ENCODE peak calls at places on chromosomes 6 and 20, in six cellular contexts. L is OCI-LY7, G is right cardiac atrium, O is keratinocyte, Q is heart left ventricle, Z is psoas muscle. D is an unnamed sample.

GRCh38 chr20:40359127-40359892 is 329.7 kb downstream of the MAFB start:
- DNase-seq in Z (no peak), O (no peak), L (no peak), Q (no peak), G (no peak), D (no peak)

GRCh38 chr6:105484238-105485161 is 81.6 kb upstream of the PREP start:
- DNase-seq in Q (no peak), O (no peak), L (peak; percentile 50), Z (no peak), G (no peak), D (no peak)

GRCh38 chr20:34709044-34709835 is 5.1 kb downstream of the TP53INP2 start:
- DNase-seq in G (peak; percentile 88), Z (peak; percentile 89), O (no peak), Q (peak; percentile 84), L (peak; percentile 66), D (peak; percentile 86)

GRCh38 chr6:126002755-126003390 is 16.5 kb downstream of the TRMT11 start:
- DNase-seq in G (no peak), O (no peak), Q (no peak), L (no peak), Z (no peak), D (no peak)

GRCh38 chr20:53954734-53955658 is 115.4 kb downstream of the BCAS1 start:
- DNase-seq in L (no peak), Q (no peak), O (no peak), Z (no peak), G (no peak), D (no peak)

GRCh38 chr6:109690373-109690739 is 646 bp downstream of the AK9 start:
- DNase-seq in Z (peak; percentile 75), L (peak; percentile 63), Q (peak; percentile 56), O (no peak), G (peak; percentile 40), D (peak; percentile 32)

GRCh38 chr6:98579089-98579488 is 255.3 kb upstream of the POU3F2 start:
- DNase-seq in Z (no peak), G (no peak), L (no peak), O (no peak), Q (no peak), D (no peak)

GRCh38 chr6:38522322-38522721 is 117.4 kb downstream of the BTBD9 start:
- DNase-seq in Q (no peak), O (no peak), L (no peak), G (no peak), Z (no peak), D (no peak)

GRCh38 chr6:135789375-135789774 is 62.1 kb upstream of the PDE7B start:
- DNase-seq in L (no peak), O (no peak), G (no peak), Q (no peak), Z (no peak), D (no peak)

GRCh38 chr20:34237942-34238341 is 3.3 kb upstream of the ASIP start:
- DNase-seq in Q (no peak), G (no peak), O (no peak), L (no peak), Z (no peak), D (no peak)

DNA sequence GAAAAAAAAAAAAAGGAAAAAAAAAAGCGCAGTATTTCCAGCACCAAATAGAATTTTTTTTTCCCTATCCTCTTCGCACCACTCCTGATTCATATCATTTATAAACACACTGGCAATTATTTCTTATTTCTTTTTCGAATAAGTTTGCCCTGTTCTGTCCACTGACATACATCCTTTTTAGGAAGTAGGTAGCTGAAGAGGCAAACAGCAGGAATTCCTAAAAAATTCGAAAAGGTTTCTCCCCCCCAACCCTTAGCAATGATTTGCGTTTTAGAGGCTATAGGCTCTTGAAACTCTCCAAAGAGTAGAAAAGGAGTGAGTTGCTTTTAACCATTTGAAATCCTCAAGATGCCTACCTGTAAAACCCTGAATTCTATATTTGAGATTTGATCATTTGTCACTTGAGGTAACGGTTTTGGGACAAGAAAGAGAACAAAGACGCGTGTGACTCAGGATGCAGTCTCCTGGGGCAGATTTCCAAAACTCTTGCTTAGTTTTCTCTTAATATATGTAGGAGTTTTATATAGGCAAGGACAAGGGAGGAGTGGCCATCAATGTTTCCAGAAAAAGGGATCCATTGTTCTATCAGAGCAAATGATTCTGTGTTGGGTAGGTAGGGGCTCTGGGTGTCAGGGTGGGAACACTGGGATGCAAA is 531 bp upstream of the CCN2 start:
- DNase-seq in Z (no peak), O (no peak), L (no peak), G (no peak), Q (no peak), D (no peak)
- H3K4me3 ChIP-seq in Z (peak overlapping the region; percentile 70), O (peak overlapping the region; percentile 83), L (no peak overlapping the region), G (peak overlapping the region; percentile 85), Q (peak overlapping the region; percentile 63), D (peak overlapping the region; percentile 75)

GRCh38 chr20:5090191-5090590 is 29.6 kb downstream of the PCNA start:
- DNase-seq in G (no peak), O (no peak), Q (no peak), Z (no peak), L (peak; percentile 60), D (no peak)

GRCh38 chr20:5088688-5089087 is 31.1 kb downstream of the PCNA start:
- DNase-seq in Q (no peak), Z (no peak), G (no peak), L (no peak), O (no peak), D (no peak)

GRCh38 chr20:5081196-5081595 is 38.6 kb downstream of the PCNA start:
- DNase-seq in Z (no peak), L (no peak), O (no peak), G (no peak), Q (no peak), D (no peak)

GRCh38 chr20:5080384-5080877 is 39.3 kb downstream of the PCNA start:
- DNase-seq in Z (peak; percentile 74), G (peak; percentile 78), L (peak; percentile 40), O (no peak), Q (peak; percentile 74), D (peak; percentile 28)

DNA sequence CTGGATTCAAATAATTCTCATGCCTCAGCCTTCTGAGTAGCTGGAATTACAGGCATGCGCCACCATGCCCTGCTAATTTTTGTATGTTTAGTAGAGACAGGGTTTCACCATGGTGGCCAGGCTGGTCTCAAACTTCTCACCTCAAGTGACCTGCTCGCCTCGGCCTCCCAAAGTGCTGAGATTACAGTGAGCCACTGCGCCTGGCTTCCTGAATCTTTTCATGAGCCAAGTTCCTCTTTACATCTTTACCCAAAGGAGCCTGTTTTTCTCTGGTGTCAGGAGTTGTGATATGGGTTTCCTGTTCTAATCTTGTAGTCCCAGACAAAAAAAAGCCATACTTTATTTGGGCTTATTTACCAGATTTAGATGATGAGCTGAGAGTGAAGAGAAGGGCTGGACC is 34.4 kb downstream of the PCNA start:
- DNase-seq in Z (no peak), G (peak; percentile 22), O (no peak), L (no peak), Q (peak; percentile 60), D (peak; percentile 19)
- H3K4me1 ChIP-seq in Z (no peaks in the 10 kb centered on the region), G (no peaks in the 10 kb centered on the region), O (no peaks in the 10 kb centered on the region), L (peaks cover 36% of the 10 kb centered on the region), Q (no peaks in the 10 kb centered on the region), D (peaks cover 6% of the 10 kb centered on the region)

DNA sequence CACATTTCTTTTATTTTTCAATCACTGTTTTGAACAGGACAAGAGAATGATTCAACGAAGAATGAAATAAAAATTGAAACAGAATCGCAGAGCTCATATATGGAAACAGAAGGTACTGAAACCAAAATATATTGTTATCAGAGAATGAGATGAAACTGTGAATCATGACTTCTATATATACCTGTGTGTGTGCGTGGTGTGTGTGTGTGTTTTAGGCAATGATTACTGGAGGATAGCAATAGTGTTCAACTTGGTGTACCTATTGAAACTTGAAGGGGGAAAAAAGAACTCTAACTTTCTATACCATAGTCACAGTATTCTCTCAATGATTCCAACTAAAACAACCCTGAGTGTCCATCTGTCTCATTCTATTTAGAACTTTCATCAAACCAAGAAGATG is 586.6 kb downstream of the KIF16B start:
- DNase-seq in G (no peak), O (no peak), Z (no peak), L (no peak), Q (no peak), D (no peak)
- H3K4me3 ChIP-seq in G (no peak overlapping the region), O (no peak overlapping the region), Z (no peak overlapping the region), L (no peak overlapping the region), Q (no peak overlapping the region), D (no peak overlapping the region)

GRCh38 chr6:108584323-108584722 is 23.6 kb downstream of the FOXO3 start:
- DNase-seq in O (no peak), Q (no peak), G (no peak), L (no peak), Z (no peak), D (no peak)
- H3K4me1 ChIP-seq in O (peaks cover 52% of the 10 kb centered on the region), Q (peaks cover 77% of the 10 kb centered on the region), G (peaks cover 54% of the 10 kb centered on the region), L (peaks cover 28% of the 10 kb centered on the region), Z (peaks cover 96% of the 10 kb centered on the region), D (peaks cover 54% of the 10 kb centered on the region)

D was measured in heart right ventricle.